ENCODE peak calls at places on chromosome 1, in ten cellular contexts. S is AG09309; O is mesothelial cell of epicardium; G is stromal cell of bone marrow; D is pons; Q is nucleus accumbens; I is neural progenitor cell; C is NCI-H748 treated with DMSO at 0.1 percent for 48 hours; N is H7; M is activated CD4-positive, CD25-positive, alpha-beta regulatory T cell treated with anti-CD3 and anti-CD28 coated beads, Interleukin-2, amount 50 U/mL, for 16 hours. V is an unnamed sample.

GRCh38 chr1:5513891-5514515 is 478.2 kb downstream of the NPHP4 start:
- DNase-seq in C (peak; percentile 82), S (no peak), M (no peak), I (no peak), N (no peak), Q (no peak), G (no peak), D (no peak), O (no peak), V (no peak)

GRCh38 chr1:152000989-152001630 is 7.5 kb upstream of the S100A10 start:
- DNase-seq in D (no peak), S (no peak), C (no peak), G (no peak), I (no peak), Q (no peak), N (no peak), O (no peak), M (no peak), V (no peak)

GRCh38 chr1:59092126-59092525 is 204.8 kb upstream of the FGGY start:
- DNase-seq in C (no peak), D (no peak), G (no peak), I (no peak), Q (no peak), S (no peak), N (no peak), M (no peak), O (no peak), V (no peak)

GRCh38 chr1:33086384-33086850 is 5.5 kb downstream of the AZIN2 start:
- DNase-seq in M (no peak), S (peak; percentile 42), G (peak; percentile 59), D (peak; percentile 94), C (peak; percentile 14), N (peak; percentile 79), O (peak; percentile 40), Q (peak; percentile 69), I (peak; percentile 91), V (peak; percentile 65)

GRCh38 chr1:234960722-234961467 is 167.7 kb downstream of the TOMM20 start:
- DNase-seq in N (no peak), D (no peak), C (no peak), I (no peak), O (no peak), G (no peak), Q (no peak), M (no peak), S (no peak), V (no peak)

GRCh38 chr1:225481738-225482137 is 53.9 kb upstream of the LBR start:
- DNase-seq in I (no peak), G (no peak), M (no peak), C (peak; percentile 85), D (no peak), Q (no peak), N (no peak), O (no peak), S (no peak), V (no peak)

GRCh38 chr1:217062566-217062965 is 339.3 kb upstream of the ESRRG start:
- DNase-seq in Q (no peak), S (no peak), D (no peak), I (no peak), N (no peak), C (no peak), O (no peak), M (no peak), G (no peak), V (no peak)

GRCh38 chr1:65189716-65190115 is 41.7 kb downstream of the AK4 start:
- DNase-seq in C (no peak), N (no peak), I (no peak), D (no peak), S (no peak), G (no peak), M (no peak), Q (no peak), O (no peak), V (no peak)

GRCh38 chr1:246320286-246320685 is 186.8 kb downstream of the SMYD3 start:
- DNase-seq in C (no peak), M (no peak), S (no peak), N (no peak), D (no peak), G (no peak), Q (no peak), I (no peak), O (no peak), V (no peak)

GRCh38 chr1:211035821-211036380 is 98.0 kb downstream of the KCNH1 start:
- DNase-seq in M (no peak), G (no peak), I (no peak), C (no peak), D (no peak), N (no peak), Q (no peak), O (no peak), S (no peak), V (no peak)

GRCh38 chr1:29646161-29646775 is 409.9 kb downstream of the PTPRU start:
- DNase-seq in M (no peak), D (no peak), O (no peak), I (no peak), G (no peak), C (no peak), S (no peak), N (no peak), Q (no peak), V (no peak)

GRCh38 chr1:20426923-20427322 is 59.1 kb downstream of the CAMK2N1 start:
- DNase-seq in I (no peak), M (no peak), O (no peak), D (no peak), N (no peak), Q (no peak), G (peak; percentile 86), C (no peak), S (peak; percentile 65), V (no peak)

GRCh38 chr1:1318131-1318652 is 6.3 kb downstream of the INTS11 start:
- DNase-seq in Q (no peak), G (peak; percentile 93), O (no peak), N (no peak), C (no peak), S (peak; percentile 78), I (no peak), D (peak; percentile 26), M (no peak), V (no peak)

GRCh38 chr1:9992910-9993309 is 4.1 kb upstream of the RBP7 start:
- DNase-seq in N (no peak), S (no peak), Q (no peak), I (no peak), O (no peak), C (no peak), M (no peak), G (no peak), D (no peak), V (no peak)

GRCh38 chr1:168726311-168726710 is 2.7 kb downstream of the DPT start:
- DNase-seq in Q (no peak), D (no peak), I (no peak), O (no peak), N (no peak), S (no peak), G (no peak), C (no peak), M (no peak), V (no peak)

GRCh38 chr1:200143347-200143746 is 115.8 kb downstream of the NR5A2 start:
- DNase-seq in Q (no peak), G (no peak), O (no peak), S (no peak), D (no peak), C (no peak), I (no peak), N (no peak), M (no peak), V (no peak)

GRCh38 chr1:30688920-30689794 is 34.2 kb downstream of the MATN1 start:
- DNase-seq in N (peak; percentile 20), C (no peak), Q (no peak), M (no peak), I (peak; percentile 44), S (no peak), G (no peak), D (no peak), O (no peak), V (no peak)

GRCh38 chr1:227299238-227299637 is 19.1 kb downstream of the CDC42BPA start:
- DNase-seq in Q (no peak), M (no peak), O (no peak), C (no peak), N (no peak), S (no peak), I (no peak), D (no peak), G (no peak), V (no peak)

GRCh38 chr1:225987491-225988316 is 11.4 kb downstream of the SDE2 start:
- DNase-seq in M (no peak), D (peak; percentile 60), O (no peak), I (peak; percentile 35), C (no peak), G (no peak), S (no peak), Q (no peak), N (peak; percentile 37), V (no peak)

V was measured in GM20000.